ENCODE peak calls at places on chromosomes 5 and 9, in six cellular contexts. One of them, this sample, is unnamed.
A peak's percentile ranks its signal among the peaks of the same experiment; 100 is the strongest.

GRCh38 chr9:72444436-72444835 is 77.0 kb upstream of the TMC1 start:
- DNase-seq in RPMI8226: no peak
- DNase-seq in brain microvascular endothelial cell: no peak
- DNase-seq in D341Med: no peak
- DNase-seq in PC-3: peak; percentile 53
- DNase-seq in amniotic stem cell: no peak
- DNase-seq in this sample: no peak

GRCh38 chr9:88106492-88106891 is 31.8 kb downstream of the SPATA31C2 start:
- DNase-seq in RPMI8226: no peak
- DNase-seq in brain microvascular endothelial cell: no peak
- DNase-seq in D341Med: no peak
- DNase-seq in PC-3: peak; percentile 49
- DNase-seq in amniotic stem cell: no peak
- DNase-seq in this sample: peak; percentile 13

GRCh38 chr9:16501726-16502125 is 368.7 kb downstream of the BNC2 start:
- DNase-seq in RPMI8226: no peak
- DNase-seq in brain microvascular endothelial cell: no peak
- DNase-seq in D341Med: no peak
- DNase-seq in PC-3: no peak
- DNase-seq in amniotic stem cell: no peak
- DNase-seq in this sample: no peak

GRCh38 chr5:76081811-76082783 is 1.1 kb upstream of the SV2C start:
- DNase-seq in RPMI8226: no peak
- DNase-seq in brain microvascular endothelial cell: no peak
- DNase-seq in D341Med: peak; percentile 28
- DNase-seq in PC-3: no peak
- DNase-seq in amniotic stem cell: no peak
- DNase-seq in this sample: no peak

GRCh38 chr5:140114341-140115185 is 654 bp downstream of the PURA start:
- DNase-seq in RPMI8226: peak; percentile 57
- DNase-seq in brain microvascular endothelial cell: peak; percentile 47
- DNase-seq in D341Med: peak; percentile 57
- DNase-seq in PC-3: peak; percentile 62
- DNase-seq in amniotic stem cell: peak; percentile 58
- DNase-seq in this sample: peak; percentile 43

GRCh38 chr9:134783699-134784039 is 96.9 kb upstream of the FCN2 start:
- DNase-seq in RPMI8226: peak; percentile 76
- DNase-seq in brain microvascular endothelial cell: no peak
- DNase-seq in D341Med: no peak
- DNase-seq in PC-3: no peak
- DNase-seq in amniotic stem cell: no peak
- DNase-seq in this sample: no peak

GRCh38 chr5:175589714-175590113 is 68.2 kb upstream of the HRH2 start:
- DNase-seq in RPMI8226: no peak
- DNase-seq in brain microvascular endothelial cell: no peak
- DNase-seq in D341Med: no peak
- DNase-seq in PC-3: no peak
- DNase-seq in amniotic stem cell: no peak
- DNase-seq in this sample: no peak

GRCh38 chr5:6712136-6712581 is 1.1 kb upstream of the TENT4A start:
- DNase-seq in RPMI8226: peak; percentile 53
- DNase-seq in brain microvascular endothelial cell: peak; percentile 51
- DNase-seq in D341Med: peak; percentile 72
- DNase-seq in PC-3: peak; percentile 80
- DNase-seq in amniotic stem cell: no peak
- DNase-seq in this sample: peak; percentile 28

GRCh38 chr9:75146229-75146628 is 57.9 kb downstream of the OSTF1 start:
- DNase-seq in RPMI8226: no peak
- DNase-seq in brain microvascular endothelial cell: peak; percentile 45
- DNase-seq in D341Med: no peak
- DNase-seq in PC-3: no peak
- DNase-seq in amniotic stem cell: no peak
- DNase-seq in this sample: no peak

GRCh38 chr5:75023368-75024159 is 28.8 kb downstream of the GCNT4 start:
- DNase-seq in RPMI8226: no peak
- DNase-seq in brain microvascular endothelial cell: peak; percentile 12
- DNase-seq in D341Med: no peak
- DNase-seq in PC-3: no peak
- DNase-seq in amniotic stem cell: no peak
- DNase-seq in this sample: peak; percentile 2

GRCh38 chr5:56814361-56814962 is 887 bp upstream of the MAP3K1 start:
- DNase-seq in RPMI8226: peak; percentile 63
- DNase-seq in brain microvascular endothelial cell: no peak
- DNase-seq in D341Med: no peak
- DNase-seq in PC-3: peak; percentile 42
- DNase-seq in amniotic stem cell: no peak
- DNase-seq in this sample: no peak

GRCh38 chr5:72452515-72453259 is 54.5 kb downstream of the ZNF366 start:
- DNase-seq in RPMI8226: no peak
- DNase-seq in brain microvascular endothelial cell: peak; percentile 74
- DNase-seq in D341Med: no peak
- DNase-seq in PC-3: peak; percentile 77
- DNase-seq in amniotic stem cell: no peak
- DNase-seq in this sample: no peak

GRCh38 chr9:21903380-21903965 is 90.7 kb downstream of the CDKN2A start:
- DNase-seq in RPMI8226: no peak
- DNase-seq in brain microvascular endothelial cell: no peak
- DNase-seq in D341Med: no peak
- DNase-seq in PC-3: no peak
- DNase-seq in amniotic stem cell: no peak
- DNase-seq in this sample: peak; percentile 5

This sample was measured in MV-4-11.